ENCODE peak calls at places on chromosomes 12 and 14, in ten cellular contexts. One of them, this sample, is unnamed.

GRCh38 chr14:50020184-50020583 is 96.2 kb downstream of the VCPKMT start:
- DNase-seq in keratinocyte: no peak
- DNase-seq in lower lobe of right lung: no peak
- DNase-seq in uterus: no peak
- DNase-seq in A673: no peak
- DNase-seq in glutamatergic neuron: no peak
- DNase-seq in GM10248: no peak
- DNase-seq in stomach: no peak
- DNase-seq in endothelial cell: no peak
- DNase-seq in MM.1S: no peak
- DNase-seq in this sample: no peak

GRCh38 chr12:55925870-55926737 is 1.6 kb downstream of the PYM1 start:
- DNase-seq in MM.1S: no peak
- DNase-seq in stomach: no peak
- DNase-seq in keratinocyte: no peak
- DNase-seq in lower lobe of right lung: no peak
- DNase-seq in uterus: no peak
- DNase-seq in A673: no peak
- DNase-seq in endothelial cell: no peak
- DNase-seq in glutamatergic neuron: no peak
- DNase-seq in GM10248: no peak
- DNase-seq in this sample: no peak

GRCh38 chr14:22791302-22791701 is 23.9 kb downstream of the SLC7A7 start:
- DNase-seq in glutamatergic neuron: no peak
- DNase-seq in A673: no peak
- DNase-seq in endothelial cell: no peak
- DNase-seq in stomach: no peak
- DNase-seq in lower lobe of right lung: no peak
- DNase-seq in uterus: no peak
- DNase-seq in MM.1S: no peak
- DNase-seq in keratinocyte: peak
- DNase-seq in GM10248: no peak
- DNase-seq in this sample: no peak

GRCh38 chr14:36066636-36067035 is 109.9 kb downstream of the PTCSC3 start:
- DNase-seq in A673: no peak
- DNase-seq in MM.1S: no peak
- DNase-seq in stomach: no peak
- DNase-seq in lower lobe of right lung: no peak
- DNase-seq in keratinocyte: peak
- DNase-seq in endothelial cell: no peak
- DNase-seq in glutamatergic neuron: no peak
- DNase-seq in uterus: no peak
- DNase-seq in GM10248: no peak
- DNase-seq in this sample: no peak

GRCh38 chr12:57238854-57239554 is 9.5 kb downstream of the SHMT2 start:
- DNase-seq in lower lobe of right lung: peak
- DNase-seq in A673: peak
- DNase-seq in stomach: peak
- DNase-seq in GM10248: peak
- DNase-seq in glutamatergic neuron: peak
- DNase-seq in endothelial cell: peak
- DNase-seq in MM.1S: peak
- DNase-seq in keratinocyte: no peak
- DNase-seq in uterus: peak
- DNase-seq in this sample: peak

GRCh38 chr12:76274699-76275098 is 73.5 kb downstream of the BBS10 start:
- DNase-seq in keratinocyte: no peak
- DNase-seq in GM10248: no peak
- DNase-seq in stomach: no peak
- DNase-seq in uterus: no peak
- DNase-seq in lower lobe of right lung: no peak
- DNase-seq in A673: no peak
- DNase-seq in glutamatergic neuron: no peak
- DNase-seq in MM.1S: no peak
- DNase-seq in endothelial cell: no peak
- DNase-seq in this sample: no peak

GRCh38 chr12:90682398-90682797 is 272.6 kb downstream of the CCER1 start:
- DNase-seq in MM.1S: no peak
- DNase-seq in glutamatergic neuron: no peak
- DNase-seq in stomach: no peak
- DNase-seq in uterus: no peak
- DNase-seq in lower lobe of right lung: no peak
- DNase-seq in GM10248: no peak
- DNase-seq in A673: no peak
- DNase-seq in keratinocyte: no peak
- DNase-seq in endothelial cell: no peak
- DNase-seq in this sample: no peak

GRCh38 chr12:93990832-93991748 is 157.3 kb upstream of the PLXNC1 start:
- DNase-seq in MM.1S: no peak
- DNase-seq in uterus: no peak
- DNase-seq in stomach: no peak
- DNase-seq in A673: peak
- DNase-seq in lower lobe of right lung: no peak
- DNase-seq in keratinocyte: no peak
- DNase-seq in glutamatergic neuron: peak
- DNase-seq in GM10248: no peak
- DNase-seq in endothelial cell: peak
- DNase-seq in this sample: peak

GRCh38 chr12:84994436-84994835 is 41.6 kb downstream of the TSPAN19 start:
- DNase-seq in endothelial cell: no peak
- DNase-seq in GM10248: no peak
- DNase-seq in A673: peak
- DNase-seq in stomach: no peak
- DNase-seq in keratinocyte: no peak
- DNase-seq in uterus: no peak
- DNase-seq in lower lobe of right lung: no peak
- DNase-seq in glutamatergic neuron: no peak
- DNase-seq in MM.1S: peak
- DNase-seq in this sample: no peak

GRCh38 chr12:122304924-122305323 is 38.6 kb upstream of the VPS33A start:
- DNase-seq in lower lobe of right lung: no peak
- DNase-seq in MM.1S: no peak
- DNase-seq in keratinocyte: no peak
- DNase-seq in stomach: no peak
- DNase-seq in glutamatergic neuron: no peak
- DNase-seq in endothelial cell: no peak
- DNase-seq in GM10248: no peak
- DNase-seq in A673: no peak
- DNase-seq in uterus: no peak
- DNase-seq in this sample: no peak

GRCh38 chr12:19641235-19642080 is 202.2 kb downstream of the AEBP2 start:
- DNase-seq in MM.1S: no peak
- DNase-seq in keratinocyte: no peak
- DNase-seq in stomach: no peak
- DNase-seq in glutamatergic neuron: no peak
- DNase-seq in uterus: no peak
- DNase-seq in GM10248: no peak
- DNase-seq in endothelial cell: no peak
- DNase-seq in A673: no peak
- DNase-seq in lower lobe of right lung: no peak
- DNase-seq in this sample: no peak

GRCh38 chr12:32666510-32666909 is 12.6 kb upstream of the DNM1L start:
- DNase-seq in lower lobe of right lung: no peak
- DNase-seq in keratinocyte: no peak
- DNase-seq in A673: no peak
- DNase-seq in endothelial cell: no peak
- DNase-seq in uterus: no peak
- DNase-seq in stomach: no peak
- DNase-seq in MM.1S: no peak
- DNase-seq in glutamatergic neuron: no peak
- DNase-seq in GM10248: no peak
- DNase-seq in this sample: no peak

DNA sequence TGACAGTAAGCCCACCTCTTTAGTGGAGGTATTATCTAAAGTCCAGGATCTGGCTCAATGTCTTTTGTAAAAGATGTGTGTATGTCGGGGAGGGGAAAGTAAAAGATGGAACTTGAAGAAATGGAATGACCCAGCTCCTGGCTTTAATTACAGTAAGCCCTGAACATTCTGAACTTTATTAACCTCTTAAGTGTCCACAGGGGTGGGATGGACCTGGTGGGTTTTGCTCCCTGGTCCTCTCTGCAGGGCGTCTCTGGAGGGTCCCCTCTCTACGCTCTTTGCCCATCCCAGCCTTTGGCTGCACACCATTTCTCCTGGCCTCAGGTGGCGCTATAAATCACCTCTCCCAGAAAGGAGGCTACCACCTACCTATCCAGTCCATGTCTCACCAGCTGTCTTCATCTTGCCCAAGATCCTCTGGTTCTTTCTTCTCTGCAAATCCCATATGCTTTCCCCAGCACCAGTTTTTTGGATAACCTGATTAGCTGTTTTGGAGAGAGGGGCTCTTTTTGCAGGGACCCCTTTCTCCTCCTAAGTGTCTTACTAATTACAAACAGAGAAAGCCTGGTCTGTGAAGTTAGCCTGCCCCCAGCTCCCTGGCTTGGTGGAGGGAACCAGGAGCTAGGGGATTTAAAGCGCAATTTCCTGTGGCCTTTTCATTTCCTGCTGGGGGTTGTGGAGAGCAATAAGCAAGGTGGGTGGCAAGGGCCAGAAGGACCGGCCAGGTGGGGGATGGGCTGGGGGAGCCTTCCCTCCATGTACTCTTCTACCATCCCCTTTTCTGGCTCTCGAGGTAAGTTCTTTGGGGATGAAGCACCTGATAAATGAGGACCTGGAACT is 3.9 kb upstream of the CISTR start:
- DNase-seq in MM.1S: no peak
- DNase-seq in GM10248: no peak
- DNase-seq in A673: no peak
- DNase-seq in glutamatergic neuron: no peak
- DNase-seq in lower lobe of right lung: no peak
- DNase-seq in endothelial cell: no peak
- DNase-seq in uterus: no peak
- DNase-seq in keratinocyte: no peak
- DNase-seq in stomach: no peak
- DNase-seq in this sample: no peak
- TF ChIP-seq CTCF in MM.1S: peak
- TF ChIP-seq CTCF in GM10248: peak
- TF ChIP-seq CTCF in A673: peak
- TF ChIP-seq CTCF in glutamatergic neuron: peak
- TF ChIP-seq CTCF in lower lobe of right lung: no peak
- TF ChIP-seq CTCF in endothelial cell: peak
- TF ChIP-seq CTCF in uterus: no peak
- TF ChIP-seq CTCF in keratinocyte: no peak
- TF ChIP-seq CTCF in stomach: no peak
- TF ChIP-seq CTCF in this sample: no peak

DNA sequence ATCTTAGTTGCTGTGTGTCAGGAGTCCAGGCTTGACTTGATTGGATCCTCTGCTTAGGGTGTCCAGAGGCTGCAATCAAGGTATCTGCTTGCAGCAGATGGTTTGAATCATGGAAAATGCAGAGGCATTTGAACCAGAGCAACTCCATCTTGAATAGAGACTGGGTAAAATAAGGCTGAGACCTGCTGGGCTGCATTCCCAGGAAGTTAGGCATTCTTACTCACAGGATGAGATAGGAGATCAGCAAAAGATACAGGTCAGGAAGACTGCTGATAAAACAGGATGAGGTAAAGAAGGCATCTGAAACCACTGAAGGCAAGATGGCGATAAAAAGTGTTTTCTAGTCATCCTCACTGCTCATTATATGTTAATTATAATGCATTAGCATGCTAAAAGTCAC is 218.2 kb upstream of the CPNE8 start:
- DNase-seq in A673: no peak
- DNase-seq in endothelial cell: no peak
- DNase-seq in keratinocyte: no peak
- DNase-seq in uterus: no peak
- DNase-seq in MM.1S: no peak
- DNase-seq in stomach: no peak
- DNase-seq in glutamatergic neuron: no peak
- DNase-seq in GM10248: no peak
- DNase-seq in lower lobe of right lung: no peak
- DNase-seq in this sample: no peak
- TF ChIP-seq CTCF in A673: no peak
- TF ChIP-seq CTCF in endothelial cell: no peak
- TF ChIP-seq CTCF in keratinocyte: no peak
- TF ChIP-seq CTCF in uterus: no peak
- TF ChIP-seq CTCF in MM.1S: no peak
- TF ChIP-seq CTCF in stomach: no peak
- TF ChIP-seq CTCF in glutamatergic neuron: no peak
- TF ChIP-seq CTCF in GM10248: no peak
- TF ChIP-seq CTCF in lower lobe of right lung: no peak
- TF ChIP-seq CTCF in this sample: no peak

GRCh38 chr12:108691995-108692808 is 39.1 kb downstream of the CORO1C start:
- DNase-seq in GM10248: no peak
- DNase-seq in keratinocyte: peak
- DNase-seq in endothelial cell: no peak
- DNase-seq in stomach: no peak
- DNase-seq in uterus: no peak
- DNase-seq in A673: peak
- DNase-seq in MM.1S: peak
- DNase-seq in lower lobe of right lung: peak
- DNase-seq in glutamatergic neuron: no peak
- DNase-seq in this sample: peak

GRCh38 chr12:108690191-108690518 is 41.2 kb downstream of the CORO1C start:
- DNase-seq in lower lobe of right lung: no peak
- DNase-seq in stomach: no peak
- DNase-seq in GM10248: no peak
- DNase-seq in uterus: no peak
- DNase-seq in glutamatergic neuron: no peak
- DNase-seq in endothelial cell: no peak
- DNase-seq in keratinocyte: no peak
- DNase-seq in A673: no peak
- DNase-seq in MM.1S: no peak
- DNase-seq in this sample: no peak

GRCh38 chr12:108690799-108691153 is 40.5 kb downstream of the CORO1C start:
- DNase-seq in uterus: no peak
- DNase-seq in glutamatergic neuron: no peak
- DNase-seq in GM10248: no peak
- DNase-seq in keratinocyte: no peak
- DNase-seq in lower lobe of right lung: no peak
- DNase-seq in stomach: no peak
- DNase-seq in A673: no peak
- DNase-seq in MM.1S: no peak
- DNase-seq in endothelial cell: no peak
- DNase-seq in this sample: no peak

GRCh38 chr12:108691154-108691994 is 39.9 kb downstream of the CORO1C start:
- DNase-seq in GM10248: peak
- DNase-seq in lower lobe of right lung: peak
- DNase-seq in MM.1S: peak
- DNase-seq in keratinocyte: peak
- DNase-seq in A673: peak
- DNase-seq in uterus: peak
- DNase-seq in endothelial cell: peak
- DNase-seq in glutamatergic neuron: peak
- DNase-seq in stomach: peak
- DNase-seq in this sample: peak

GRCh38 chr12:108689314-108690190 is 41.8 kb downstream of the CORO1C start:
- DNase-seq in glutamatergic neuron: no peak
- DNase-seq in endothelial cell: no peak
- DNase-seq in keratinocyte: no peak
- DNase-seq in uterus: no peak
- DNase-seq in A673: peak
- DNase-seq in lower lobe of right lung: peak
- DNase-seq in MM.1S: peak
- DNase-seq in GM10248: no peak
- DNase-seq in stomach: no peak
- DNase-seq in this sample: peak
- TF ChIP-seq CTCF in glutamatergic neuron: no peak
- TF ChIP-seq CTCF in endothelial cell: no peak
- TF ChIP-seq CTCF in keratinocyte: no peak
- TF ChIP-seq CTCF in uterus: no peak
- TF ChIP-seq CTCF in A673: peak
- TF ChIP-seq CTCF in lower lobe of right lung: peak
- TF ChIP-seq CTCF in MM.1S: no peak
- TF ChIP-seq CTCF in GM10248: no peak
- TF ChIP-seq CTCF in stomach: no peak
- TF ChIP-seq CTCF in this sample: no peak

GRCh38 chr12:5073054-5073453 is 29.4 kb downstream of the KCNA5 start:
- DNase-seq in glutamatergic neuron: no peak
- DNase-seq in GM10248: no peak
- DNase-seq in lower lobe of right lung: no peak
- DNase-seq in MM.1S: no peak
- DNase-seq in stomach: no peak
- DNase-seq in endothelial cell: no peak
- DNase-seq in A673: no peak
- DNase-seq in keratinocyte: no peak
- DNase-seq in uterus: no peak
- DNase-seq in this sample: no peak
- TF ChIP-seq CTCF in glutamatergic neuron: no peak
- TF ChIP-seq CTCF in GM10248: no peak
- TF ChIP-seq CTCF in lower lobe of right lung: no peak
- TF ChIP-seq CTCF in MM.1S: peak
- TF ChIP-seq CTCF in stomach: no peak
- TF ChIP-seq CTCF in endothelial cell: no peak
- TF ChIP-seq CTCF in A673: no peak
- TF ChIP-seq CTCF in keratinocyte: no peak
- TF ChIP-seq CTCF in uterus: no peak
- TF ChIP-seq CTCF in this sample: peak